ENCODE peak calls at places on chromosome 20, in eight cellular contexts. U, M, T, B, F, N, C and V are unnamed samples.

GRCh38 chr20:25310268-25310920 is 62.5 kb downstream of the PYGB start:
- DNase-seq in U (no peak), M (peak), T (no peak), B (no peak), F (peak), N (peak), C (no peak), V (peak)

GRCh38 chr20:56460459-56460858 is 8.0 kb upstream of the RTF2 start:
- DNase-seq in U (no peak), M (no peak), T (no peak), B (no peak), F (no peak), N (no peak), C (no peak), V (peak)

GRCh38 chr20:47465335-47466090 is 36.2 kb upstream of the NCOA3 start:
- DNase-seq in U (no peak), M (no peak), T (no peak), B (no peak), F (no peak), N (no peak), C (no peak), V (no peak)

GRCh38 chr20:48313346-48313745 is 514.5 kb downstream of the PREX1 start:
- DNase-seq in U (no peak), M (no peak), T (no peak), B (no peak), F (no peak), N (no peak), C (no peak), V (no peak)

GRCh38 chr20:45341939-45342862 is 6.0 kb downstream of the SDC4 start:
- DNase-seq in U (no peak), M (no peak), T (no peak), B (peak), F (no peak), N (no peak), C (peak), V (no peak)

GRCh38 chr20:58169441-58169840 is 59.0 kb downstream of the ANKRD60 start:
- DNase-seq in U (no peak), M (no peak), T (no peak), B (no peak), F (no peak), N (peak), C (no peak), V (no peak)

GRCh38 chr20:62752671-62753501 is 43.4 kb upstream of the MRGBP start:
- DNase-seq in U (no peak), M (no peak), T (no peak), B (peak), F (no peak), N (no peak), C (no peak), V (no peak)

GRCh38 chr20:22590662-22591061 is 6.3 kb upstream of the FOXA2 start:
- DNase-seq in U (no peak), M (no peak), T (no peak), B (no peak), F (no peak), N (no peak), C (no peak), V (no peak)

GRCh38 chr20:1199981-1200380 is 3.3 kb upstream of the C20orf202 start:
- DNase-seq in U (no peak), M (no peak), T (no peak), B (no peak), F (no peak), N (no peak), C (no peak), V (no peak)

GRCh38 chr20:63128367-63128766 is 87.6 kb downstream of the YTHDF1 start:
- DNase-seq in U (no peak), M (no peak), T (no peak), B (peak), F (no peak), N (no peak), C (no peak), V (no peak)

GRCh38 chr20:63863021-63863797 is 1.9 kb upstream of the TPD52L2 start:
- DNase-seq in U (no peak), M (no peak), T (no peak), B (no peak), F (no peak), N (no peak), C (no peak), V (no peak)

GRCh38 chr20:61722146-61722678 is 343.5 kb downstream of the TAF4 start:
- DNase-seq in U (no peak), M (no peak), T (no peak), B (peak), F (no peak), N (no peak), C (no peak), V (no peak)

GRCh38 chr20:61723538-61724257 is 342.0 kb downstream of the TAF4 start:
- DNase-seq in U (no peak), M (no peak), T (no peak), B (peak), F (no peak), N (no peak), C (no peak), V (no peak)

GRCh38 chr20:61725966-61726365 is 339.7 kb downstream of the TAF4 start:
- DNase-seq in U (no peak), M (no peak), T (no peak), B (peak), F (no peak), N (no peak), C (no peak), V (no peak)

GRCh38 chr20:61725145-61725544 is 340.5 kb downstream of the TAF4 start:
- DNase-seq in U (no peak), M (no peak), T (no peak), B (peak), F (no peak), N (no peak), C (no peak), V (no peak)

DNA sequence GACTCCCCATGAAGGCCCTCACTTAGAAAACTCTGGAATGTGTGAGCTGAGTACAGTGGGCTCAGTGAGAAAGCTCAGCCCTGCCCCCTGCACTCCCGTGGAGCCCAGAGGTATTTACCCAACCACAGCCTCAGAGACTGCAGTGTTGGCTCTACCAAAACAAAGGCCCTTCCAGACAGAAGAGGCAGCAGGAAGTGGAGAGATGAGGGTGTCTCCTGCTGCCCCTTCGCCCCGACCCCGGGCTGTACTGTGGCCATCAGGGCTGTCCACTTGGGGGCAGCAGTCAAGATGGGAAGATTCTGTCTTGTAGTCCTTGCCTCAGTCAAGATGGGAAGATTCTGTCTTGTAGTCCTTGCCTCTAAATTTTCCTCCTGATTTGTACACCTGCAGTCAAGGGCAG is 341.3 kb downstream of the TAF4 start:
- DNase-seq in U (no peak), M (no peak), T (no peak), B (peak), F (no peak), N (no peak), C (no peak), V (no peak)
- TF ChIP-seq CTCF in U (no peak), M (no peak), T (no peak), B (no peak), F (peak), N (peak), C (no peak), V (no peak)

GRCh38 chr20:46356195-46357029 is 48.1 kb upstream of the CDH22 start:
- DNase-seq in U (no peak), M (no peak), T (no peak), B (no peak), F (no peak), N (no peak), C (no peak), V (no peak)

GRCh38 chr20:46353506-46354206 is 45.4 kb upstream of the CDH22 start:
- DNase-seq in U (no peak), M (no peak), T (no peak), B (no peak), F (no peak), N (no peak), C (no peak), V (no peak)

GRCh38 chr20:46355778-46356177 is 47.5 kb upstream of the CDH22 start:
- DNase-seq in U (no peak), M (no peak), T (no peak), B (no peak), F (no peak), N (no peak), C (no peak), V (no peak)

GRCh38 chr20:46354207-46354555 is 45.9 kb upstream of the CDH22 start:
- DNase-seq in U (no peak), M (no peak), T (no peak), B (no peak), F (no peak), N (no peak), C (no peak), V (no peak)

GRCh38 chr20:46354920-46355654 is 46.8 kb upstream of the CDH22 start:
- DNase-seq in U (no peak), M (no peak), T (no peak), B (no peak), F (no peak), N (no peak), C (no peak), V (no peak)
- TF ChIP-seq CTCF in U (no peak), M (no peak), T (no peak), B (no peak), F (no peak), N (no peak), C (no peak), V (no peak)

DNA sequence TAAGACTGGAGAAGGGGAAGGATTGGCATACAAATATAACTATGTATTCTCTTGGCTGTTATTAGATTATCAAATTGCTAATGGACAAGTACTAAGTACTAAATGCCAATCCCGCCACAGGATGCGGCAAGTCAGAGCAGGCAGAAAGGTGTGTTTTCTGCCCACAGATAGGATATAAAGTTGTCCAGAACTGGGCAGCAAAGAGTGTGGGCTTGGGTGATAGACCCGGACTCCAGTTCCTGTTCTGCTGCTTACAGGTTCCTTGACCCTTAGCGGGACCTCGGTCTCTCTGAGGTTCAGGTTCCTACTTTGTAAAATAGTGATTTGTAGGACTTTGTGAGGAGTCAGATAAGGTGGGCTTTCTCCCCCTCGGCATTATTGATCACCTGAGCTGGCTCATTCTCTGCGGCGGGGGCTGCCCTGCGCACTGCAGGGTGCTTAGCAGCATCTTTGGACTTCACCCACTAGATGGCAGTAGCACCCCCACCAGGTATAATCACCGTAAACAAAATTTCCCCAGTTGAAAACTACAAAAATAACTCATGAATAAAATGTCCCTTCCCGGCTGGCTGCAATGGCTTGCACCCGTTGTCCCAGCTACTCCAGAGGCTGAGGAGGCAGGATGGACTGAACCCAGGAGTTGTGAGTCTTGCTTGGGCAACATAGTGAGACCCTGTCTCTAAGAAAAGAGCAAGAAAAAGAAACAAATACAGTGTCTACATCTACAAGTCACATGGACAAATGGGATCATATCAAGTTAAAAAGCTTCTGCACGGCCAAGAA is 193.1 kb downstream of the DOK5 start:
- DNase-seq in U (no peak), M (peak), T (no peak), B (no peak), F (peak), N (no peak), C (peak), V (peak)
- TF ChIP-seq CTCF in U (no peak), M (peak), T (peak), B (peak), F (peak), N (peak), C (peak), V (peak)

DNA sequence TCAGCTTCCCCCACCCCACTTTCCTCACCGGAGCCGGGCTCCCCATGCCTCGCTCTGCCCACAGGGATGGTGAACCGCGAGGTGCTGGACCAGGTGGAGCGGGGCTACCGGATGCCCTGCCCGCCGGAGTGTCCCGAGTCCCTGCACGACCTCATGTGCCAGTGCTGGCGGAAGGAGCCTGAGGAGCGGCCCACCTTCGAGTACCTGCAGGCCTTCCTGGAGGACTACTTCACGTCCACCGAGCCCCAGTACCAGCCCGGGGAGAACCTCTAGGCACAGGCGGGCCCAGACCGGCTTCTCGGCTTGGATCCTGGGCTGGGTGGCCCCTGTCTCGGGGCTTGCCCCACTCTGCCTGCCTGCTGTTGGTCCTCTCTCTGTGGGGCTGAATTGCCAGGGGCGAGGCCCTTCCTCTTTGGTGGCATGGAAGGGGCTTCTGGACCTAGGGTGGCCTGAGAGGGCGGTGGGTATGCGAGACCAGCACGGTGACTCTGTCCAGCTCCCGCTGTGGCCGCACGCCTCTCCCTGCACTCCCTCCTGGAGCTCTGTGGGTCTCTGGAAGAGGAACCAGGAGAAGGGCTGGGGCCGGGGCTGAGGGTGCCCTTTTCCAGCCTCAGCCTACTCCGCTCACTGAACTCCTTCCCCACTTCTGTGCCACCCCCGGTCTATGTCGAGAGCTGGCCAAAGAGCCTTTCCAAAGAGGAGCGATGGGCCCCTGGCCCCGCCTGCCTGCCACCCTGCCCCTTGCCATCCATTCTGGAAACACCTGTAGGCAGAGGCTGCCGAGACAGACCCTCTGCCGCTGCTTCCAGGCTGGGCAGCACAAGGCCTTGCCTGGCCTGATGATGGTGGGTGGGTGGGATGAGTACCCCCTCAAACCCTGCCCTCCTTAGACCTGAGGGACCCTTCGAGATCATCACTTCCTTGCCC is 57.4 kb downstream of the SRC start:
- DNase-seq in U (no peak), M (no peak), T (no peak), B (peak), F (no peak), N (no peak), C (no peak), V (no peak)
- TF ChIP-seq CTCF in U (no peak), M (no peak), T (no peak), B (no peak), F (no peak), N (no peak), C (no peak), V (no peak)

DNA sequence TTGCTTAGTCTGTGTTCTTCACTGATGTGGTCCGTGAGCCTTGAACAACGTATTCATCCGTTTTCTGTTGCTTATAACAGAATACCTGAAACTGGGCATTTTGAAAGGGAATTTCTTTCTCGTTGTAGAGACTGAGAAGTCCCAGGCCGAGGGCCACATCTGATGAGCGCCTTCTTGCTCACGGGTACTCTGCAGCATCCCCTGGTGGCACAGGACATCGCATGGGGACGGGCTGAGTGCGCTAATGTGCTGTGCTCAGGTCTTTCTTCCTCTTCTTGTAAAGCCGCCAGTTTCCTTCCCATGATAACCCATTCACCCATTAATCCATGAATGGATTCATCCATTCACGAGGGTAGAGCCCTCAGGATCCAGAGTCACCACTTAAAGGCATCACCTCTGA is 161.0 kb downstream of the NFATC2 start:
- DNase-seq in U (no peak), M (no peak), T (no peak), B (no peak), F (peak), N (no peak), C (no peak), V (no peak)
- TF ChIP-seq CTCF in U (no peak), M (no peak), T (no peak), B (no peak), F (peak), N (no peak), C (no peak), V (no peak)

GRCh38 chr20:13638496-13639477 is at the start of gene TASP1:
- DNase-seq in U (peak), M (peak), T (peak), B (peak), F (peak), N (peak), C (peak), V (peak)
- TF ChIP-seq CTCF in U (no peak), M (no peak), T (no peak), B (no peak), F (no peak), N (no peak), C (no peak), V (no peak)

GRCh38 chr20:35151739-35152138 is 4.6 kb upstream of the EDEM2 start:
- DNase-seq in U (no peak), M (no peak), T (no peak), B (no peak), F (no peak), N (no peak), C (no peak), V (no peak)

GRCh38 chr20:35146299-35146921 is 726 bp downstream of the EDEM2 start:
- DNase-seq in U (no peak), M (peak), T (no peak), B (no peak), F (peak), N (no peak), C (peak), V (peak)

GRCh38 chr20:35144694-35145093 is 2.4 kb downstream of the EDEM2 start:
- DNase-seq in U (no peak), M (peak), T (no peak), B (no peak), F (peak), N (no peak), C (no peak), V (no peak)

GRCh38 chr20:35145141-35145564 is 2.0 kb downstream of the EDEM2 start:
- DNase-seq in U (no peak), M (peak), T (no peak), B (no peak), F (peak), N (peak), C (no peak), V (peak)

GRCh38 chr20:35146922-35147574 is at the start of gene EDEM2:
- DNase-seq in U (peak), M (peak), T (peak), B (peak), F (peak), N (peak), C (peak), V (peak)
- TF ChIP-seq CTCF in U (no peak), M (no peak), T (no peak), B (no peak), F (peak), N (no peak), C (no peak), V (no peak)

GRCh38 chr20:6632187-6632586 is 135.3 kb upstream of the BMP2 start:
- DNase-seq in U (no peak), M (peak), T (no peak), B (peak), F (no peak), N (peak), C (no peak), V (peak)

GRCh38 chr20:6637160-6637579 is 130.3 kb upstream of the BMP2 start:
- DNase-seq in U (no peak), M (no peak), T (no peak), B (no peak), F (no peak), N (no peak), C (no peak), V (no peak)

GRCh38 chr20:6641012-6641411 is 126.5 kb upstream of the BMP2 start:
- DNase-seq in U (no peak), M (no peak), T (no peak), B (no peak), F (no peak), N (no peak), C (no peak), V (no peak)

GRCh38 chr20:6635034-6635736 is 132.3 kb upstream of the BMP2 start:
- DNase-seq in U (no peak), M (peak), T (no peak), B (no peak), F (no peak), N (no peak), C (no peak), V (no peak)

DNA sequence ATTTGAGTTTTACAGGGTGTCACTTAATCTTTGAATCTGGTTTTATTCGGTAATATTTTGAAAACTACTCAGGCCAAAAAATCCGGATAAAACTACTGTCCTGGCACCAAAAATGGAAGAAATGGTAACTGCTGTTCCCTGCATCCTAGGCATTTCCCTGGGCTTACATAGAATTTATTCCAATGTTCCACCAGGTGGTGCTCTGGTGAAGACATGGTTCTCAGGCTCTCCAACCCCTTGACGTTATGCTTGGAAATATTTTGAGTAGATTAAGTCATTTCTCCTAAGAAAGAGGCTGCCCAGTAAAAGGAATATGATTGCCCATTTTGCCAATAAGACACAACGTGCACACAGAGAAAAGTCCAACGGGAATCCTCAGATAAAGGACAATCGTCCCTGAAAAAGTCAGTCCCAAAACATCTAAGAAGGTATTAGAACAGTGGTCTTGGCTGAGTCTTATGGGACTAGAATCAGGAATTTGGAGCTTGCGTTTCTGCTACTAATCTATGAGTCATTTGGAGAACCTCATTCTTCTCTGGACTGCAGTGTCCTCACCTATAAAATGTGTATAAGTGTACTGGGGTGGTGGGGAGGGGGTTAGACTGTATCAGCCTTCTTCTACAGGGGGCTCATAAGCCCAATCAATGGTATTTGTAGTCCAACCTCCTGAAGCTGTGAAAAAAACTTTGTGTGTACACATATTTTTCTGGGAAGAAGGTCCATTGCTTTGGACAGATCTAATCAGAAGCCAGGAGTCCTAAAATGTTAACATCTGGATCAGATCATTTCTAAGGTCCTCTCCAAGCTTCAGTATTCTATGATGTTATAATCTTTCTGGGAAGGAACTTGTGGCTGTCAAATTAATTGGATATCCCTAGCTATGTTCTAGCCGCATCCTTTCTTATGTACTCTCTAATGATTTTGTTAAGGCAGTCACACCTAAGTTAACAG is 131.0 kb upstream of the BMP2 start:
- DNase-seq in U (no peak), M (peak), T (no peak), B (no peak), F (peak), N (peak), C (peak), V (no peak)
- TF ChIP-seq CTCF in U (no peak), M (no peak), T (peak), B (peak), F (peak), N (peak), C (peak), V (no peak)